ENCODE peak calls at places on chromosome 10, in five cellular contexts. K is SK-N-SH; I is spleen; C is naive thymus-derived CD4-positive, alpha-beta T cell; A is fibroblast of lung. F is an unnamed sample.
A peak's percentile ranks its signal among the peaks of the same experiment; 100 is the strongest.

GRCh38 chr10:70925377-70926214 is 37.2 kb upstream of the PCBD1 start:
- DNase-seq in I (peak; percentile 87), C (peak; percentile 33), K (peak; percentile 92), A (peak; percentile 6), F (peak; percentile 24)

GRCh38 chr10:35172574-35172973 is 45.9 kb downstream of the CREM start:
- DNase-seq in A (peak; percentile 57), I (no peak), C (no peak), K (no peak), F (no peak)

GRCh38 chr10:62348029-62348428 is 26.1 kb upstream of the ZNF365 start:
- DNase-seq in I (no peak), A (no peak), C (no peak), K (no peak), F (no peak)

GRCh38 chr10:81348003-81348402 is 527.0 kb upstream of the NRG3 start:
- DNase-seq in K (no peak), C (no peak), A (no peak), I (no peak), F (no peak)

GRCh38 chr10:92816106-92816505 is 32.2 kb upstream of the EXOC6 start:
- DNase-seq in I (no peak), C (no peak), A (peak; percentile 71), K (no peak), F (no peak)

GRCh38 chr10:86443069-86443468 is 76.5 kb upstream of the GRID1 start:
- DNase-seq in K (no peak), A (peak; percentile 83), I (no peak), C (no peak), F (no peak)

GRCh38 chr10:30731963-30732362 is 102.4 kb upstream of the LYZL2 start:
- DNase-seq in C (no peak), I (no peak), A (no peak), K (no peak), F (no peak)

GRCh38 chr10:557792-558328 is 131.6 kb downstream of the DIP2C start:
- DNase-seq in K (peak; percentile 61), A (no peak), I (no peak), C (peak; percentile 5), F (no peak)

GRCh38 chr10:30775779-30776591 is 146.4 kb upstream of the LYZL2 start:
- DNase-seq in K (no peak), A (peak; percentile 90), I (no peak), C (no peak), F (peak; percentile 76)

GRCh38 chr10:90856964-90857634 is 740 bp downstream of the HTR7 start:
- DNase-seq in A (peak; percentile 17), C (peak; percentile 21), K (no peak), I (peak; percentile 75), F (no peak)

GRCh38 chr10:132535065-132535651 is 2.4 kb upstream of the INPP5A start:
- DNase-seq in A (no peak), I (peak; percentile 83), K (no peak), C (no peak), F (no peak)

GRCh38 chr10:1382711-1383110 is 326.5 kb downstream of the WDR37 start:
- DNase-seq in I (peak; percentile 51), A (no peak), C (no peak), K (peak; percentile 17), F (no peak)

GRCh38 chr10:133089461-133089800 is 1.7 kb downstream of the ADGRA1 start:
- DNase-seq in K (no peak), I (no peak), A (no peak), C (no peak), F (peak; percentile 83)

GRCh38 chr10:125083576-125083920 is 76.8 kb downstream of the CTBP2 start:
- DNase-seq in K (no peak), I (peak; percentile 44), A (peak; percentile 85), C (no peak), F (no peak)

GRCh38 chr10:78550090-78550489 is 516.4 kb downstream of the RPS24 start:
- DNase-seq in K (no peak), I (no peak), A (no peak), C (no peak), F (no peak)

GRCh38 chr10:78549536-78549935 is 515.9 kb downstream of the RPS24 start:
- DNase-seq in A (peak; percentile 20), C (no peak), I (no peak), K (no peak), F (no peak)

GRCh38 chr10:78552261-78552811 is 516.4 kb upstream of the ZMIZ1 start:
- DNase-seq in I (no peak), C (no peak), K (no peak), A (peak; percentile 89), F (no peak)

GRCh38 chr10:78551184-78552005 is 517.4 kb upstream of the ZMIZ1 start:
- DNase-seq in I (no peak), C (no peak), K (no peak), A (peak; percentile 10), F (no peak)

DNA sequence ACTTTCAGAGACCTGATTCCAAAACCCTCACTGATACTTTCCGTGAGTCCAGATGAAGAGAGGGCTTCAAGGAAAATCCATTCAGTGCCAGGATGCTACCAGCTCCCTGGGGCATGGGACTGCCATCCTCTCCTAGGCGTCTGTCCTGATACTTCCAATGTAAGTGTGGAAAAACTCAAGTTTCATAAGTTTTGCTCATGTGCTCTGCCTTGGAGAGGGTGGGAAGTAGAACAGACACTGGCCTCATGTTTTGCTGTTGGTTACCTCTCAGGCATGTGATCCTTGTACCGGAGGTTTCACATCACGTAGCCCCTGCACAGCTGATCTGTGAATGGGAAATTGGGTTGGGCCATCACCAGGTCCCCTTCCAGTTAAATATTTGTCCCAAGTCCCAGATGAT is 517.1 kb downstream of the RPS24 start:
- DNase-seq in K (no peak), A (no peak), I (no peak), C (no peak), F (no peak)
- H3K4me3 ChIP-seq in K (no peak overlapping the region), A (no peak overlapping the region), I (no peak overlapping the region), C (no peak overlapping the region), F (no peak overlapping the region)

GRCh38 chr10:111875760-111876159 is 307.8 kb downstream of the GPAM start:
- DNase-seq in I (no peak), K (no peak), C (no peak), A (peak; percentile 21), F (no peak)
- H3K36me3 ChIP-seq in I (no peaks in the 10 kb centered on the region), K (no peaks in the 10 kb centered on the region), C (no peaks in the 10 kb centered on the region), A (no peaks in the 10 kb centered on the region), F (no peaks in the 10 kb centered on the region)

DNA sequence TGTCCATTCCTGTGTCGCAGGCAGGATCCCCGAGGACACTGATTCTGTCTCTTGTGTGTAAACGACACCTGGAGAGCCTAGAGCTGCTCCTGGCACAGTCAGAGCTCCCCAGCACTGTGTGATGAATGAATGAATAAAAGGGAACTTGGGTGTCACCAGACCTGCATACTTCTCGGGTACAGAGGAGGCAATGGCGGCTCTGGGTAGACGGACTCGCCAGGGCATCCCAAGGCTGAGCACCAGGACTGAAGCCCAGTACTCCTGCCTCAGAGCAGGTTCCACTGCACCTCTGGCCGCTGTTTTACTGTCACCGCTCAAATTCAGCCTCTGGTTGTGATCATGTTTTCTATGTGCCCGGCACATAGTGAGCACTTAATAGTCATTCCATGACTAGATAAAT is 255.8 kb downstream of the GLRX3 start:
- DNase-seq in A (no peak), K (no peak), C (no peak), I (no peak), F (no peak)
- H3K9me3 ChIP-seq in A (no peaks in the 10 kb centered on the region), K (no peaks in the 10 kb centered on the region), C (no peaks in the 10 kb centered on the region), I (peaks cover 76% of the 10 kb centered on the region), F (no peaks in the 10 kb centered on the region)

DNA sequence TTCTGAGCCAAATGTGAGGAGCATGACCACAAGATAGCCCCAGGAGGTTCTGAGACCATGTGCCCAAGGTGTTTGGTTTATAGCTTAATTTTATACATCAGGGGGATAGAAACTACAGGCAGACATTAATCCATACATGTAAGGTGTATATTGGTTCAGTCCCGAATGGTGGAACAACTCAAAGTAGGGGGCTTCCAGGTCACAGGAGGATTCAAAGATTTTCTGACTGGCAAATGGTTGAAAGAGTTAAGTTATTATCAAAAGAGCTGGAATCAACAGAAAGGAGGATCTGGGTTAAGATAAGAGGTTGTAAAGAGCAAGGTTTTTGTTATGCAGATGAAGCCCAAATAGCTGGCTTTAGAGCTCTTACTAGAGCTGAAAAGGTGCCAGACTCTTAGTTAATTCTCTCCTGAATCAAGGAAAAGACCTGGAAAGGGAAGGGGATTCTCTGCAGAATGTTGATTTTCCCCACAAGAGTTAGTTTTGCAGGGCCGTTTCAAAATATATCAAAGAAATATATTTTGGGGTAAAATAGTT is 640.0 kb downstream of the IPMK start:
- DNase-seq in K (no peak), C (no peak), A (no peak), I (no peak), F (no peak)
- H3K4me3 ChIP-seq in K (no peak overlapping the region), C (no peak overlapping the region), A (no peak overlapping the region), I (no peak overlapping the region), F (no peak overlapping the region)

GRCh38 chr10:100965820-100966219 is 3.5 kb upstream of the SEMA4G start:
- DNase-seq in I (no peak), C (no peak), A (no peak), K (no peak), F (no peak)

GRCh38 chr10:100962346-100963080 is 6.8 kb upstream of the SEMA4G start:
- DNase-seq in K (no peak), A (no peak), I (no peak), C (no peak), F (no peak)

GRCh38 chr10:100966887-100967286 is 2.4 kb upstream of the SEMA4G start:
- DNase-seq in A (no peak), C (no peak), K (no peak), I (no peak), F (no peak)

GRCh38 chr10:100967332-100967731 is 2.0 kb upstream of the SEMA4G start:
- DNase-seq in C (no peak), K (no peak), A (no peak), I (no peak), F (no peak)

GRCh38 chr10:100963826-100964225 is 5.5 kb upstream of the SEMA4G start:
- DNase-seq in I (no peak), K (no peak), A (no peak), C (no peak), F (no peak)
- H3K36me3 ChIP-seq in I (peaks cover 37% of the 10 kb centered on the region), K (peaks cover 61% of the 10 kb centered on the region), A (peaks cover 4% of the 10 kb centered on the region), C (peaks cover 24% of the 10 kb centered on the region), F (peaks cover 80% of the 10 kb centered on the region)

DNA sequence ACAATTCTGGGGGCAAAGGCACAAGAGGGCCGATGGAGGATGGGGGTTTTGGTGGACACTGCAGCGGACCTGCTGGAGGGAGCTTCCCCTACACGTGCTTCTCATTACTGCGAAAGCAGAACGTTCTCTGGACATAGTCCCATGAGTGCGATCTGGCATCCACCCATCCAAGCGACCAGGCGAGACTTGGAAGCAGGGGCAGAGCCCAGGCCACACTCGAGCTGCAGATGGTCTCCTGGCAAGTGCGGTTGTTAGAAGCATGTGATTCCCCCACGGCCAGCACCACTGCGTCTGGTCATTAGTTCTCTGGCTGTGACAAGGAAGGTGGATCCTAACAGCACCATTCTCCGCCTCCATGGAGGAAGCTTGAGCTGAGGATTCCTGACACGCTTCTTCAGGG is 118.4 kb upstream of the TCERG1L start:
- DNase-seq in A (no peak), K (peak; percentile 65), I (peak; percentile 42), C (no peak), F (no peak)
- H3K9me3 ChIP-seq in A (no peaks in the 10 kb centered on the region), K (no peaks in the 10 kb centered on the region), I (no peaks in the 10 kb centered on the region), C (no peaks in the 10 kb centered on the region), F (no peaks in the 10 kb centered on the region)

GRCh38 chr10:129959544-129960492 is 4.3 kb downstream of the EBF3 start:
- DNase-seq in A (no peak), I (peak; percentile 51), K (no peak), C (no peak), F (no peak)
- H3K4me3 ChIP-seq in A (no peak overlapping the region), I (peak overlapping the region; percentile 6), K (no peak overlapping the region), C (no peak overlapping the region), F (no peak overlapping the region)

DNA sequence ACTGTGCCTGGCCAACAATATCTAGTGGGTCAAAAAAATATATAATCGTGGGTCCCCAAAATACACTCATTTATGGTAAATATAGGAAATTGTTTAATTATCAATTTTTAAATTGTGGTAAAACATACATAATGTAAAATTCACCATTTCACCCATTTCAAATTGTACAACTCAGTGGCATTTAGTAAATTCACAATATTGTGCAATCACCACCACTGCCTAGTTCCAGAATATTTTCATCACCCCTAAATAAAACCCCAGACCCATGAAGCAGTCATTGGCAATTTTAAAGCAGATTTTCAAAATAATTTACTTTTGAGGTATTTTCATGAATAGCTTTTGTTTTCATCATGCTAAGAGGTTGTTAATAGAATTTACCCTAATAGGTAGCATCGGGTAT is 10.2 kb downstream of the BLNK start:
- DNase-seq in I (no peak), K (no peak), A (no peak), C (no peak), F (no peak)
- H3K36me3 ChIP-seq in I (no peaks in the 10 kb centered on the region), K (no peaks in the 10 kb centered on the region), A (no peaks in the 10 kb centered on the region), C (no peaks in the 10 kb centered on the region), F (no peaks in the 10 kb centered on the region)

F was measured in SJCRH30.